ENCODE peak calls at places on chromosome 3, in five cellular contexts. One of them, this sample, is unnamed.

GRCh38 chr3:101279162-101279561 is 41.2 kb downstream of the IMPG2 start:
- DNase-seq in pancreas: no peak
- DNase-seq in mesendoderm: no peak
- DNase-seq in AG04450: no peak
- DNase-seq in keratinocyte: no peak
- DNase-seq in this sample: no peak

GRCh38 chr3:72888546-72889309 is 882 bp downstream of the GXYLT2 start:
- DNase-seq in pancreas: peak; percentile 55
- DNase-seq in mesendoderm: peak; percentile 65
- DNase-seq in AG04450: no peak
- DNase-seq in keratinocyte: no peak
- DNase-seq in this sample: peak; percentile 46

GRCh38 chr3:155112661-155113389 is 32.7 kb downstream of the MME start:
- DNase-seq in pancreas: no peak
- DNase-seq in mesendoderm: no peak
- DNase-seq in AG04450: no peak
- DNase-seq in keratinocyte: no peak
- DNase-seq in this sample: no peak

GRCh38 chr3:113084777-113085176 is 94.0 kb downstream of the GTPBP8 start:
- DNase-seq in pancreas: no peak
- DNase-seq in mesendoderm: no peak
- DNase-seq in AG04450: peak; percentile 82
- DNase-seq in keratinocyte: no peak
- DNase-seq in this sample: peak; percentile 63

GRCh38 chr3:20852712-20853111 is 666.7 kb upstream of the SGO1 start:
- DNase-seq in pancreas: no peak
- DNase-seq in mesendoderm: no peak
- DNase-seq in AG04450: no peak
- DNase-seq in keratinocyte: no peak
- DNase-seq in this sample: no peak

GRCh38 chr3:12476238-12476897 is 7.9 kb upstream of the TSEN2 start:
- DNase-seq in pancreas: no peak
- DNase-seq in mesendoderm: no peak
- DNase-seq in AG04450: peak; percentile 56
- DNase-seq in keratinocyte: no peak
- DNase-seq in this sample: peak; percentile 77

GRCh38 chr3:178436773-178437172 is 99.5 kb upstream of the KCNMB2 start:
- DNase-seq in pancreas: no peak
- DNase-seq in mesendoderm: peak; percentile 49
- DNase-seq in AG04450: no peak
- DNase-seq in keratinocyte: no peak
- DNase-seq in this sample: peak; percentile 72

GRCh38 chr3:58640700-58641372 is 25.7 kb downstream of the FAM3D start:
- DNase-seq in pancreas: peak; percentile 90
- DNase-seq in mesendoderm: peak; percentile 88
- DNase-seq in AG04450: peak; percentile 50
- DNase-seq in keratinocyte: peak; percentile 44
- DNase-seq in this sample: peak; percentile 82

GRCh38 chr3:100173931-100174330 is 59.6 kb upstream of the FILIP1L start:
- DNase-seq in pancreas: no peak
- DNase-seq in mesendoderm: no peak
- DNase-seq in AG04450: no peak
- DNase-seq in keratinocyte: no peak
- DNase-seq in this sample: no peak

GRCh38 chr3:114216186-114216970 is 21.0 kb downstream of the ZNF80 start:
- DNase-seq in pancreas: no peak
- DNase-seq in mesendoderm: no peak
- DNase-seq in AG04450: no peak
- DNase-seq in keratinocyte: no peak
- DNase-seq in this sample: peak; percentile 26

GRCh38 chr3:114212646-114213045 is 24.7 kb downstream of the ZNF80 start:
- DNase-seq in pancreas: no peak
- DNase-seq in mesendoderm: peak; percentile 6
- DNase-seq in AG04450: no peak
- DNase-seq in keratinocyte: no peak
- DNase-seq in this sample: no peak

GRCh38 chr3:114214542-114215341 is 22.6 kb downstream of the ZNF80 start:
- DNase-seq in pancreas: no peak
- DNase-seq in mesendoderm: peak; percentile 59
- DNase-seq in AG04450: no peak
- DNase-seq in keratinocyte: no peak
- DNase-seq in this sample: peak; percentile 53

GRCh38 chr3:114213262-114213668 is 24.1 kb downstream of the ZNF80 start:
- DNase-seq in pancreas: no peak
- DNase-seq in mesendoderm: no peak
- DNase-seq in AG04450: no peak
- DNase-seq in keratinocyte: no peak
- DNase-seq in this sample: peak; percentile 45

DNA sequence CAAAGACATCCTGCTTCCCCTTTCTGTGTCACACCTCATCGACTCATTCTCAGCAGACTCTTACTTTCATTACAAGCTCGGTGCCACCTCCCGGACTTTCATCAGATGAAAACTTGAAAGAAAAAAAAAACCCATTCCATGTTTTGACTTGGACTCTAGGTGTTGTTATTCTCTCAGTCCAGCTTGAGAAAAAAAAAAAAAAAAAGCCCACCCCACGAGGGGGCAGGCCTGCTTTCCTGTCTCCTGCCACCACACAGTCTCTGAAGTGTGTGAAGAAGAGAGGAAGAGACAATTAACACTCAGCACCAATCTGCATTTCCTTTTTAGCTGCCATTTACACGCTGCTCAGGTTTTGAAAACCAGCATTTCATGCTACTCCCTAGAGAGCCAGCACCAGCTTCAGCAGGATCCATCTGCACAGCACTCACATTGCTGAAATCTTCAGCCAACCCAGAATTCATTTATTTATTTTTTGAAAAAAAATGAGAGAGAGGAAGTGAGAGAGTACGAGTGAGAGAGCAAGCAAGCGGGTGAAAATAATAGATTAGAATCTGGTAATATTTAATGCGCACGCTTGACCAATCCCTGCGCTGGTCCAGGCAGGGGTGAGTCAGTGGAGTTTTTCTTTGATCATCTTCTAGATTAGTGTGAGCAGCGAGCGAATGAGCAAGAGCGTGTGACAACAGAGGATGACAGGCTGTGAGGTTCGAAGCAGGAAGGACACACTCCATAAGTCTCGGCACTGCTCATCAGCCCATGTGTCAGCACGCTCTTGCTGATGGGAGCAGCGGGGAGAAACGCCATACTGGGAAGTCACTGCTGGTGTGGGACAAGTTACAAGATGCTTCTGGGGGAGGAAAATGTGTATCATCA is 23.5 kb downstream of the ZNF80 start:
- DNase-seq in pancreas: no peak
- DNase-seq in mesendoderm: peak; percentile 80
- DNase-seq in AG04450: peak; percentile 10
- DNase-seq in keratinocyte: no peak
- DNase-seq in this sample: peak; percentile 73
- H3K4me3 ChIP-seq in pancreas: no peak overlapping the region
- H3K4me3 ChIP-seq in mesendoderm: no peak overlapping the region
- H3K4me3 ChIP-seq in AG04450: peak overlapping the region; percentile 37
- H3K4me3 ChIP-seq in keratinocyte: no peak overlapping the region
- H3K4me3 ChIP-seq in this sample: peak overlapping the region; percentile 48

GRCh38 chr3:9361691-9362388 is 1.0 kb upstream of the THUMPD3 start:
- DNase-seq in pancreas: no peak
- DNase-seq in mesendoderm: peak; percentile 27
- DNase-seq in AG04450: no peak
- DNase-seq in keratinocyte: no peak
- DNase-seq in this sample: no peak
- H3K4me3 ChIP-seq in pancreas: no peak overlapping the region
- H3K4me3 ChIP-seq in mesendoderm: no peak overlapping the region
- H3K4me3 ChIP-seq in AG04450: peak overlapping the region; percentile 74
- H3K4me3 ChIP-seq in keratinocyte: peak overlapping the region; percentile 73
- H3K4me3 ChIP-seq in this sample: no peak overlapping the region

GRCh38 chr3:143850877-143851276 is 2.6 kb upstream of the SLC9A9 start:
- DNase-seq in pancreas: no peak
- DNase-seq in mesendoderm: no peak
- DNase-seq in AG04450: no peak
- DNase-seq in keratinocyte: no peak
- DNase-seq in this sample: no peak

GRCh38 chr3:143851331-143852017 is 3.2 kb upstream of the SLC9A9 start:
- DNase-seq in pancreas: no peak
- DNase-seq in mesendoderm: peak; percentile 52
- DNase-seq in AG04450: no peak
- DNase-seq in keratinocyte: peak; percentile 23
- DNase-seq in this sample: no peak

GRCh38 chr3:143847787-143848631 is at the start of gene SLC9A9:
- DNase-seq in pancreas: no peak
- DNase-seq in mesendoderm: peak; percentile 85
- DNase-seq in AG04450: peak; percentile 30
- DNase-seq in keratinocyte: no peak
- DNase-seq in this sample: peak; percentile 82

GRCh38 chr3:143848707-143849106 is 439 bp upstream of the SLC9A9 start:
- DNase-seq in pancreas: no peak
- DNase-seq in mesendoderm: no peak
- DNase-seq in AG04450: no peak
- DNase-seq in keratinocyte: no peak
- DNase-seq in this sample: no peak

DNA sequence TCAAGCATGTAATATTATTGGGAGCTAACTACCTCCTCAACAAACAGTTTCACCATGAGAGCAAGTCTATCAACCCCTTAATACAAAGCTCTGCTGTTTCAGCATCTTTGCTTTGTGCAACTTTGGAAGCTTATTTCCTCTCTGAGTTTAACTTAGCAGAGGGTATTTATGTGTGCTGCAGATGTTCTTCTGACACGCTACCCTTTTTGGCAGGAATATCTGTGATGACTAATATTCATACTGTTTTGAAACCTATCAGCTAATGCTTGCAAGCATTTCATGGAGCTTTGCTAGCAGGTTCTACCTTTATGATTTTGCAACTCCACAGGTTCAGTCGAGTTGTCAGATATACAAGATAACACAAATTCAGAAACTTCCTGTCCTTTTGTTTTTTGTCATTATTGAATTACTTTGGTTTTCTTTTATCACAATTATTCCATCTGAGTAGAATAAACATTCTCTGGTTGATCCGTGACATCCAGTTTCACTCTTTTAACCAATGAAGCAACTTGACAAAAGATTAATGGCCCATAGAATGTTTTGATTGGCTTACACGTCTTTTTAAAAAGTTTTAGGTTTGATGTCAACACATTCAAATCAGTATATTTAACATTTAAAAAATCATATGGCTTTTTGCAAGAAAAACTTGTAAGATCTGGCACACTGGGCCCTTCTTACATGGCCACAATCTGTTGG is 1.7 kb upstream of the SLC9A9 start:
- DNase-seq in pancreas: no peak
- DNase-seq in mesendoderm: no peak
- DNase-seq in AG04450: peak; percentile 73
- DNase-seq in keratinocyte: peak; percentile 40
- DNase-seq in this sample: peak; percentile 92
- H3K4me3 ChIP-seq in pancreas: no peak overlapping the region
- H3K4me3 ChIP-seq in mesendoderm: no peak overlapping the region
- H3K4me3 ChIP-seq in AG04450: no peak overlapping the region
- H3K4me3 ChIP-seq in keratinocyte: no peak overlapping the region
- H3K4me3 ChIP-seq in this sample: no peak overlapping the region

DNA sequence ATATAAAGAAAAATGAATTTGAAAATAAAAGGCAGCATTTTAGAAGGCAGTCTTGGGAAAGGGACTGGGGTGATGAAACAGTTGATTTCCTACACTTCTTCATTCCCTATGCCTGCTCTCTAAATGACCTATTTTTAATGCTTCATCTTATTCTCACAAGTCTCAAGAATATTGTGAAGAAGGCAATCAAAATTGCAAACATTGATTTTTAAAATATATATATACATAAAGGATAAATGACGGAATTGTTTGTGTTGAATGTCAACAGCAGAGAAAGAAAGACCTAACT is 8.8 kb upstream of the CBLB start:
- DNase-seq in pancreas: no peak
- DNase-seq in mesendoderm: no peak
- DNase-seq in AG04450: no peak
- DNase-seq in keratinocyte: no peak
- DNase-seq in this sample: no peak
- H3K4me3 ChIP-seq in pancreas: no peak overlapping the region
- H3K4me3 ChIP-seq in mesendoderm: no peak overlapping the region
- H3K4me3 ChIP-seq in AG04450: no peak overlapping the region
- H3K4me3 ChIP-seq in keratinocyte: no peak overlapping the region
- H3K4me3 ChIP-seq in this sample: no peak overlapping the region

GRCh38 chr3:43996379-43997301 is 245.0 kb upstream of the TOPAZ1 start:
- DNase-seq in pancreas: peak; percentile 66
- DNase-seq in mesendoderm: peak; percentile 78
- DNase-seq in AG04450: no peak
- DNase-seq in keratinocyte: no peak
- DNase-seq in this sample: peak; percentile 24

GRCh38 chr3:43994594-43995077 is 247.1 kb upstream of the TOPAZ1 start:
- DNase-seq in pancreas: no peak
- DNase-seq in mesendoderm: peak; percentile 8
- DNase-seq in AG04450: no peak
- DNase-seq in keratinocyte: no peak
- DNase-seq in this sample: no peak

GRCh38 chr3:43995078-43995928 is 246.4 kb upstream of the TOPAZ1 start:
- DNase-seq in pancreas: peak; percentile 64
- DNase-seq in mesendoderm: peak; percentile 44
- DNase-seq in AG04450: no peak
- DNase-seq in keratinocyte: no peak
- DNase-seq in this sample: peak; percentile 15

GRCh38 chr3:43997788-43998373 is 243.8 kb upstream of the TOPAZ1 start:
- DNase-seq in pancreas: no peak
- DNase-seq in mesendoderm: peak; percentile 52
- DNase-seq in AG04450: no peak
- DNase-seq in keratinocyte: no peak
- DNase-seq in this sample: no peak

DNA sequence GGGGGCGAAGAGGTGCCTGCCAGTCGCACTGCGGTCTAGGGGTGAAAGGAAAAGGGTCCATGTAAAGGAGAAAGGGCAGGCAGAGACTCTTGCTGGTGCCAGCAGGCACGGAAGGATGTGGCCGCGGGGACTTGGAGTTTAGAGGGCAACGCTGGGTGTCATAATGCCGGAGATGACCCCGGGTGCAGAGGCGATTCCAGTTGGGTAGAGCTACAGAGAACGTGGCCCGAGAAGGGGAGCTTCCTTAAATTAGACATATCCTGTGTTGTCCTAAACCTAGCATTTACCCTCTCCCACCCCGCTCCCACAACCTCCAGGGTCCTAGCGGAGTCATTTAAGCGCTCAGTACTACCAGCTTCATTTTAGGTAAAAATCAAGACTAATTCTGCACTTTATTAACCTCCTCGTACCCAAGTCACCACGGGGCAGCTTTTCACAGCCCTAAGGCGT is 245.7 kb upstream of the TOPAZ1 start:
- DNase-seq in pancreas: no peak
- DNase-seq in mesendoderm: no peak
- DNase-seq in AG04450: no peak
- DNase-seq in keratinocyte: no peak
- DNase-seq in this sample: no peak
- H3K4me3 ChIP-seq in pancreas: no peak overlapping the region
- H3K4me3 ChIP-seq in mesendoderm: peak overlapping the region; percentile 9
- H3K4me3 ChIP-seq in AG04450: no peak overlapping the region
- H3K4me3 ChIP-seq in keratinocyte: peak overlapping the region; percentile 80
- H3K4me3 ChIP-seq in this sample: peak overlapping the region; percentile 51

GRCh38 chr3:195110647-195111321 is 160.2 kb downstream of the XXYLT1 start:
- DNase-seq in pancreas: no peak
- DNase-seq in mesendoderm: no peak
- DNase-seq in AG04450: no peak
- DNase-seq in keratinocyte: no peak
- DNase-seq in this sample: peak; percentile 25
- H3K4me3 ChIP-seq in pancreas: no peak overlapping the region
- H3K4me3 ChIP-seq in mesendoderm: no peak overlapping the region
- H3K4me3 ChIP-seq in AG04450: no peak overlapping the region
- H3K4me3 ChIP-seq in keratinocyte: no peak overlapping the region
- H3K4me3 ChIP-seq in this sample: no peak overlapping the region

GRCh38 chr3:170359178-170359704 is 1.7 kb downstream of the SKIL start:
- DNase-seq in pancreas: no peak
- DNase-seq in mesendoderm: no peak
- DNase-seq in AG04450: no peak
- DNase-seq in keratinocyte: no peak
- DNase-seq in this sample: no peak
- H3K4me3 ChIP-seq in pancreas: no peak overlapping the region
- H3K4me3 ChIP-seq in mesendoderm: peak overlapping the region; percentile 38
- H3K4me3 ChIP-seq in AG04450: peak overlapping the region; percentile 81
- H3K4me3 ChIP-seq in keratinocyte: peak overlapping the region; percentile 91
- H3K4me3 ChIP-seq in this sample: peak overlapping the region; percentile 85

This sample was measured in choroid plexus epithelial cell.